ENCODE peak calls at places on chromosomes 16 and 17, in six cellular contexts. J, Y, V, A, R and S are unnamed samples.
A peak's percentile ranks its signal among the peaks of the same experiment; 100 is the strongest.

GRCh38 chr17:76191891-76192290 is 48.4 kb downstream of the RNF157 start:
- DNase-seq in J (no peak), Y (no peak), V (no peak), A (no peak), R (no peak), S (no peak)

GRCh38 chr17:17090642-17091103 is 48.4 kb downstream of the MPRIP start:
- DNase-seq in J (no peak), Y (no peak), V (no peak), A (no peak), R (peak; percentile 6), S (no peak)

GRCh38 chr17:77394540-77395295 is 253.9 kb downstream of the SEC14L1 start:
- DNase-seq in J (no peak), Y (no peak), V (no peak), A (no peak), R (no peak), S (peak; percentile 89)

GRCh38 chr17:27414271-27414670 is 42.0 kb upstream of the KSR1 start:
- DNase-seq in J (no peak), Y (no peak), V (no peak), A (no peak), R (no peak), S (no peak)

GRCh38 chr17:21105081-21105480 is 21.7 kb upstream of the DHRS7B start:
- DNase-seq in J (no peak), Y (no peak), V (no peak), A (no peak), R (no peak), S (no peak)

GRCh38 chr17:39508987-39509386 is 47.7 kb downstream of the CDK12 start:
- DNase-seq in J (no peak), Y (no peak), V (no peak), A (no peak), R (no peak), S (no peak)

GRCh38 chr16:10206865-10207264 is 24.6 kb upstream of the GRIN2A start:
- DNase-seq in J (no peak), Y (no peak), V (no peak), A (no peak), R (no peak), S (no peak)

GRCh38 chr17:61221597-61222471 is 177.8 kb upstream of the TBX2 start:
- DNase-seq in J (no peak), Y (no peak), V (no peak), A (no peak), R (no peak), S (no peak)

GRCh38 chr17:77475012-77475976 is 334.5 kb downstream of the SEC14L1 start:
- DNase-seq in J (no peak), Y (no peak), V (no peak), A (peak; percentile 11), R (peak; percentile 14), S (no peak)

GRCh38 chr16:4850211-4850610 is 2.9 kb downstream of the UBN1 start:
- DNase-seq in J (no peak), Y (no peak), V (no peak), A (peak; percentile 8), R (no peak), S (no peak)

GRCh38 chr17:75498726-75499213 is 16.6 kb downstream of the CASKIN2 start:
- DNase-seq in J (no peak), Y (no peak), V (no peak), A (no peak), R (no peak), S (no peak)

GRCh38 chr16:80620656-80621605 is 80.1 kb downstream of the DYNLRB2 start:
- DNase-seq in J (no peak), Y (no peak), V (no peak), A (no peak), R (peak; percentile 32), S (no peak)

GRCh38 chr17:10197362-10197720 is 1.1 kb downstream of the GAS7 start:
- DNase-seq in J (no peak), Y (no peak), V (peak; percentile 21), A (no peak), R (no peak), S (no peak)

GRCh38 chr17:79789943-79790804 is 6.7 kb downstream of the CBX8 start:
- DNase-seq in J (peak; percentile 34), Y (no peak), V (peak; percentile 55), A (no peak), R (peak; percentile 77), S (no peak)

GRCh38 chr17:69625449-69625848 is 211.0 kb downstream of the MAP2K6 start:
- DNase-seq in J (no peak), Y (no peak), V (no peak), A (no peak), R (no peak), S (no peak)

GRCh38 chr16:75138636-75139035 is 9.7 kb upstream of the ZFP1 start:
- DNase-seq in J (no peak), Y (no peak), V (no peak), A (no peak), R (no peak), S (no peak)

GRCh38 chr16:83802135-83802534 is 5.6 kb upstream of the HSBP1 start:
- DNase-seq in J (no peak), Y (peak; percentile 60), V (no peak), A (peak; percentile 65), R (no peak), S (no peak)

GRCh38 chr17:78241277-78242023 is 10.0 kb downstream of the TMEM235 start:
- DNase-seq in J (no peak), Y (peak; percentile 93), V (no peak), A (peak; percentile 54), R (no peak), S (peak; percentile 24)

GRCh38 chr16:25014500-25015147 is 545 bp downstream of the ARHGAP17 start:
- DNase-seq in J (peak; percentile 8), Y (no peak), V (peak; percentile 51), A (peak; percentile 46), R (peak; percentile 62), S (peak; percentile 28)

GRCh38 chr17:27912989-27913388 is 19.8 kb upstream of the LYRM9 start:
- DNase-seq in J (no peak), Y (no peak), V (no peak), A (no peak), R (no peak), S (no peak)